ENCODE peak calls at places on chromosomes 16 and 17, in five cellular contexts. V is activated CD8-positive, alpha-beta T cell treated with anti-CD3 and anti-CD28 coated beads for 36 hours; J is GM20000; Q is lower lobe of right lung; U is MCF 10A. C is an unnamed sample.

GRCh38 chr17:14297161-14297851 is 3.6 kb upstream of the HS3ST3B1 start:
- DNase-seq in V (peak; percentile 44), J (peak; percentile 36), Q (peak; percentile 54), U (no peak), C (no peak)

GRCh38 chr16:31700530-31701388 is 172.8 kb upstream of the ZNF267 start:
- DNase-seq in V (peak; percentile 97), J (peak; percentile 66), Q (peak; percentile 92), U (peak; percentile 89), C (peak; percentile 65)

GRCh38 chr16:47904691-47905090 is 251.1 kb downstream of the ABCC12 start:
- DNase-seq in V (no peak), J (no peak), Q (no peak), U (no peak), C (no peak)

GRCh38 chr17:45895304-45895968 is 1.1 kb downstream of the MAPT start:
- DNase-seq in V (peak; percentile 17), J (peak; percentile 50), Q (no peak), U (no peak), C (peak; percentile 49)

GRCh38 chr16:30444231-30445148 is 1.2 kb downstream of the SEPHS2 start:
- DNase-seq in V (no peak), J (no peak), Q (no peak), U (no peak), C (no peak)

GRCh38 chr16:67844441-67844840 is 2.3 kb upstream of the NUTF2 start:
- DNase-seq in V (no peak), J (no peak), Q (no peak), U (peak; percentile 69), C (no peak)

GRCh38 chr17:81057079-81057730 is 22.3 kb downstream of the BAIAP2 start:
- DNase-seq in V (no peak), J (no peak), Q (peak; percentile 87), U (peak; percentile 77), C (no peak)

GRCh38 chr16:27315333-27316037 is 1.7 kb downstream of the IL4R start:
- DNase-seq in V (peak; percentile 82), J (peak; percentile 53), Q (peak; percentile 65), U (peak; percentile 98), C (peak; percentile 54)

GRCh38 chr17:42878123-42878880 is 22.3 kb upstream of the G6PC1 start:
- DNase-seq in V (no peak), J (no peak), Q (no peak), U (peak; percentile 27), C (no peak)

GRCh38 chr17:50260501-50260911 is 13.8 kb upstream of the TMEM92 start:
- DNase-seq in V (no peak), J (peak; percentile 4), Q (peak; percentile 9), U (no peak), C (peak; percentile 12)

GRCh38 chr17:45394913-45395568 is 37.6 kb downstream of the ARHGAP27 start:
- DNase-seq in V (peak; percentile 62), J (peak; percentile 87), Q (peak; percentile 74), U (peak; percentile 68), C (peak; percentile 82)

GRCh38 chr17:32954477-32954876 is 26.5 kb downstream of the TMEM98 start:
- DNase-seq in V (no peak), J (no peak), Q (no peak), U (no peak), C (no peak)

GRCh38 chr16:57660715-57661463 is 7.2 kb upstream of the ADGRG3 start:
- DNase-seq in V (no peak), J (no peak), Q (no peak), U (no peak), C (no peak)

GRCh38 chr17:40550608-40551007 is 14.7 kb downstream of the CCR7 start:
- DNase-seq in V (no peak), J (no peak), Q (no peak), U (peak; percentile 79), C (no peak)

GRCh38 chr17:15321556-15322250 is 19.7 kb downstream of the TEKT3 start:
- DNase-seq in V (no peak), J (no peak), Q (no peak), U (no peak), C (no peak)

GRCh38 chr17:7589204-7589868 is 558 bp downstream of the SOX15 start:
- DNase-seq in V (peak; percentile 79), J (peak; percentile 90), Q (peak; percentile 90), U (peak; percentile 92), C (peak; percentile 90)

GRCh38 chr16:86477642-86478041 is 32.7 kb upstream of the FOXF1 start:
- DNase-seq in V (no peak), J (no peak), Q (no peak), U (peak; percentile 4), C (no peak)

GRCh38 chr17:55161935-55162555 is 102.7 kb upstream of the HLF start:
- DNase-seq in V (no peak), J (no peak), Q (no peak), U (peak; percentile 72), C (no peak)

GRCh38 chr17:29582767-29583166 is 6.7 kb downstream of the GIT1 start:
- DNase-seq in V (peak; percentile 0), J (no peak), Q (no peak), U (no peak), C (no peak)

GRCh38 chr17:29846298-29846697 is 83.7 kb downstream of the SSH2 start:
- DNase-seq in V (no peak), J (no peak), Q (no peak), U (no peak), C (no peak)

GRCh38 chr17:77332034-77332971 is 191.5 kb downstream of the SEC14L1 start:
- DNase-seq in V (peak; percentile 58), J (no peak), Q (peak; percentile 40), U (no peak), C (no peak)

GRCh38 chr16:30947533-30948086 is 1.3 kb upstream of the ORAI3 start:
- DNase-seq in V (no peak), J (no peak), Q (no peak), U (no peak), C (no peak)

GRCh38 chr17:50181601-50182345 is 16.0 kb downstream of the SGCA start:
- DNase-seq in V (no peak), J (no peak), Q (no peak), U (no peak), C (no peak)

GRCh38 chr16:81712681-81713080 is 66.4 kb upstream of the PLCG2 start:
- DNase-seq in V (no peak), J (no peak), Q (no peak), U (no peak), C (no peak)

GRCh38 chr17:63835167-63835720 is 7.2 kb downstream of the SMARCD2 start:
- DNase-seq in V (no peak), J (no peak), Q (no peak), U (no peak), C (no peak)
- TF ChIP-seq CTCF in V (no peak), J (no peak), Q (no peak), U (no peak), C (no peak)

GRCh38 chr16:75471723-75472634 is 7.5 kb upstream of the TMEM170A start:
- DNase-seq in V (peak; percentile 41), J (peak; percentile 84), Q (no peak), U (peak; percentile 74), C (peak; percentile 78)
- TF ChIP-seq CTCF in V (peak; percentile 85), J (peak; percentile 77), Q (peak; percentile 72), U (peak; percentile 77), C (peak; percentile 73)

GRCh38 chr16:4614571-4615388 is at the start of gene UBALD1:
- DNase-seq in V (peak; percentile 89), J (peak; percentile 96), Q (peak; percentile 92), U (peak; percentile 94), C (peak; percentile 97)
- TF ChIP-seq CTCF in V (no peak), J (no peak), Q (no peak), U (no peak), C (no peak)

GRCh38 chr16:11253995-11254912 is 1.8 kb downstream of the SOCS1 start:
- DNase-seq in V (peak; percentile 45), J (peak; percentile 55), Q (no peak), U (no peak), C (no peak)

GRCh38 chr16:11251525-11252481 is 4.2 kb downstream of the SOCS1 start:
- DNase-seq in V (peak; percentile 95), J (peak; percentile 71), Q (no peak), U (no peak), C (peak; percentile 78)

GRCh38 chr16:11252482-11252931 is 3.5 kb downstream of the SOCS1 start:
- DNase-seq in V (peak; percentile 52), J (no peak), Q (no peak), U (no peak), C (no peak)

GRCh38 chr16:11254913-11255736 is 879 bp downstream of the SOCS1 start:
- DNase-seq in V (peak; percentile 65), J (peak; percentile 73), Q (peak; percentile 74), U (no peak), C (peak; percentile 69)

DNA sequence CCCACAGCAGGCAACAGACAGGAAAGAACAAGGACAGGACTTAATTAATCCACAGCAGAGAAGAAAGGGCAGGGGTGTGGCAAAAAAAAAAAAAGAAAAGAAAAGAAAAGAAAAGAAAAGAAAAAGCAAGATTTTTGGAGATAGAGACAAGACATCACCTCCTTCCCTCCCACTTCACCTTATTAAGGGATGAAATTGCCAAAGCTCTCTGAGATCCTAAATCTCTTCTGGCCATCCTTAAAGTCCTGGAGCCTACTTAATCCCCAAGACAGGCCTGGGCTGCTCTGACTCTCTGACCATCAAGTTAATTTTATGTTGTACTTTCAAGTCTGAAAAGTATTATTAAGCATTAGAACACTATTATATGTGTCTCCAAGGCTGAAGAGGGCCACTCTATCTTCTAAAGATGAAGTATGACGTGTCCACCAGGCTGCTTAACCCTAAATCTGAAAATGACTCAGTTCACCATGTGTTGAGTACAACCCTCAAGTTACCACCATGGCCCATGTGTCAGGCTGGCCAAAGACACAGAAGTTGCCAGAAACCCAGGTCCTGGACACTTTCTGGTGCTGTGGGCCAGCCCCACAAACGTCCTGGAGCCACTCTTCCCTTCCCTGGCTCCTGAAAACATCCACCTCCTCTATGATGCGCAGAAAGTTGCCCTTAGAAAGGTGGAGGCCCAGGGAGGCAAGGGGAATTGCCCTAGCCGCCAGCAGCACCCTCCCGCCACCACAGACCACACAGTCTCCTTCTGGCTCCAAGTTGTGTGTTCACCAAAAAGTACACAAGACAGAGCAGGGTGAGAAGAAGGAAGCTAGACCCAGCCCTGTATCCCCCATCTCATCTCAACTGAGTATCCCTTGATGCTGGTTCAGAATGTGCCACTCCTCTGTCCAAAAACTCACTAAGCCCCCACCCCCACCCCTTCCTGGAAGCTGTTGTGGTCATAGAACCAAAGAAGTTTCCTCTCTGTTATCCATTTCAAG is 2.7 kb downstream of the SOCS1 start:
- DNase-seq in V (peak; percentile 85), J (no peak), Q (no peak), U (no peak), C (peak; percentile 57)
- TF ChIP-seq CTCF in V (no peak), J (no peak), Q (no peak), U (no peak), C (no peak)

GRCh38 chr16:50316848-50317630 is 50.7 kb downstream of the ADCY7 start:
- DNase-seq in V (no peak), J (no peak), Q (no peak), U (no peak), C (no peak)
- TF ChIP-seq CTCF in V (no peak), J (no peak), Q (no peak), U (no peak), C (no peak)

DNA sequence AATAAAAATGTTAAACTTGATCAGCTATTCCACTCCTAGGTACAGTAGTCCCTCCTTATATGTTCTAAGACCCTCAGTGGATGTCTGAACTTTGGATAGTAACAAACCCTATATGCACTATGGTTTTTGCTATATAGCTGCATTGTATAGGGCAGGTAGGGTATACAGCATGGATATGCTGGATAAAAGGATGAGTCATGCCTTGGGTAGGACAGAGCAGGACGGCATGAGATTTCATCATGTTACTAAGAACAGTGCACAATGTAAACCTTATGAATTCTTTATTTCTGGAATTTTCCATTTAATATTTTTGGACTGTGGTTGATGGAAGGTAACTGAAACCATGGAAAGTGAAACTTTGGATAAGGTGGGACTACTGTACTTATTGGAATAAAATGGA is 235.1 kb downstream of the CEP112 start:
- DNase-seq in V (no peak), J (no peak), Q (no peak), U (peak; percentile 54), C (no peak)
- TF ChIP-seq CTCF in V (no peak), J (no peak), Q (no peak), U (no peak), C (no peak)

C was measured in GM13977.